ENCODE peak calls at places on chromosome 4, in five cellular contexts. D is Peyer's patch; Q is HepG2; G is CD8-positive, alpha-beta memory T cell; M is prostate gland. X is an unnamed sample.

GRCh38 chr4:105059337-105059736 is 87.3 kb upstream of the TET2 start:
- DNase-seq in D (no peak), M (no peak), Q (no peak), G (no peak), X (no peak)

GRCh38 chr4:33493231-33493630 is 2751.1 kb downstream of the ARAP2 start:
- DNase-seq in M (no peak), D (no peak), G (no peak), Q (no peak), X (no peak)

GRCh38 chr4:143768007-143768591 is 67.6 kb upstream of the FREM3 start:
- DNase-seq in G (no peak), D (no peak), Q (no peak), M (no peak), X (no peak)

GRCh38 chr4:164116286-164116685 is 621.8 kb downstream of the TMA16 start:
- DNase-seq in Q (no peak), G (no peak), M (no peak), D (no peak), X (no peak)

GRCh38 chr4:22625301-22625700 is 67.4 kb upstream of the GBA3 start:
- DNase-seq in M (no peak), G (no peak), D (no peak), Q (peak; percentile 3), X (no peak)

GRCh38 chr4:185880571-185880970 is 68.6 kb upstream of the SORBS2 start:
- DNase-seq in D (no peak), Q (peak; percentile 33), G (no peak), M (peak; percentile 26), X (no peak)

GRCh38 chr4:159677521-159677920 is 574.6 kb downstream of the RAPGEF2 start:
- DNase-seq in M (no peak), D (no peak), G (no peak), Q (no peak), X (no peak)

GRCh38 chr4:1244978-1245471 is 3.9 kb downstream of the CTBP1 start:
- DNase-seq in M (no peak), D (peak; percentile 43), G (no peak), Q (no peak), X (no peak)

GRCh38 chr4:46329118-46329976 is 60.6 kb downstream of the GABRA2 start:
- DNase-seq in D (peak; percentile 54), M (no peak), Q (peak; percentile 46), G (no peak), X (no peak)

GRCh38 chr4:76498550-76498949 is 63.5 kb downstream of the SHROOM3 start:
- DNase-seq in M (no peak), G (no peak), Q (peak; percentile 70), D (no peak), X (no peak)

GRCh38 chr4:26590639-26591038 is 6.8 kb downstream of the TBC1D19 start:
- DNase-seq in D (no peak), Q (no peak), G (no peak), M (no peak), X (no peak)

GRCh38 chr4:8050555-8051206 is 107.9 kb downstream of the ABLIM2 start:
- DNase-seq in D (peak; percentile 64), M (peak; percentile 35), Q (peak; percentile 92), G (no peak), X (no peak)

GRCh38 chr4:1347410-1347864 is 429 bp downstream of the UVSSA start:
- DNase-seq in D (peak; percentile 76), G (no peak), M (peak; percentile 52), Q (peak; percentile 50), X (no peak)

GRCh38 chr4:169250796-169251195 is 20.0 kb downstream of the SH3RF1 start:
- DNase-seq in Q (peak; percentile 60), G (no peak), M (no peak), D (peak; percentile 55), X (no peak)

GRCh38 chr4:169251291-169252235 is 19.2 kb downstream of the SH3RF1 start:
- DNase-seq in D (peak; percentile 60), G (no peak), M (no peak), Q (peak; percentile 82), X (no peak)

GRCh38 chr4:169253904-169254303 is 16.9 kb downstream of the SH3RF1 start:
- DNase-seq in G (no peak), M (no peak), Q (no peak), D (no peak), X (no peak)

GRCh38 chr4:169253087-169253675 is 17.6 kb downstream of the SH3RF1 start:
- DNase-seq in Q (no peak), D (no peak), M (no peak), G (no peak), X (no peak)

DNA sequence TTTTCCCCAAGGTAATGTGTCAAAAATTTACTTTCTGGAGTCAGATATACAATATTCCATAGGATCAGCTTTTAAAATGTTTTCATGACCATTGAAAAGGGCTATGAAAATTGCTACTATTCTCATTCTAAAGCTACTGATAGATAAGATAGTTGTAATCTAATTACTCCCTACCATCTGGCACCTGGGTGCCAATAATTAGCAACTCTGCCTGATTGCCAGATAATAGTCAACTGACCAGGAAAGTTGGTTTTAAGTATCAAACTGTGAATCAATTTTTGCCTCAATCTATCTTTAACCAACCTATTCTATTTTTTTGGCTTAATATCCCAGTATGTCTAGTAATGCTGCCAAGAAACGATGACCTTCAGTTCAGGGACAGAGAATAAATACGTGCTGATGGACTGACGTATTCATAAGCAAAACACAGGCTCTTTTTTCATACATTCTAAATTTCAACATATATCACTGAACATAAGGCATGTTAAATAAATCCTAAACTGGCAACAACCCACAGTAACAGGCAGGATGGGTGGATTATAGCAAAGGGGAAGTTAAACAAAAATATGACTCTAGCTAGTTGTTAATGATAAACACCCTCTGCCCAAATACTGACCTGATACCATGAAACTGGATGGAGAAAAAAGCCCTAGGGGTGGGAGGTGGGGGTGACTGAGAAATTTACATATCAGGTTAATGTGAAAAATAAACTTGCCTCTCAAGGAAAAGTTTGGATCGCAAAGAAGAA is 18.2 kb downstream of the SH3RF1 start:
- DNase-seq in M (no peak), Q (no peak), D (no peak), G (no peak), X (no peak)
- H3K27ac ChIP-seq in M (no peak overlapping the region), Q (peak overlapping the region; percentile 77), D (no peak overlapping the region), G (no peak overlapping the region), X (no peak overlapping the region)

GRCh38 chr4:38931125-38931524 is 63.5 kb downstream of the FAM114A1 start:
- DNase-seq in G (no peak), D (no peak), M (no peak), Q (no peak), X (no peak)

GRCh38 chr4:38926917-38927316 is 59.3 kb downstream of the FAM114A1 start:
- DNase-seq in D (no peak), Q (no peak), M (no peak), G (no peak), X (no peak)

GRCh38 chr4:38930696-38931095 is 63.1 kb downstream of the FAM114A1 start:
- DNase-seq in G (no peak), M (no peak), D (no peak), Q (no peak), X (no peak)

GRCh38 chr4:38928886-38929285 is 61.3 kb downstream of the FAM114A1 start:
- DNase-seq in G (no peak), M (no peak), Q (no peak), D (no peak), X (no peak)

DNA sequence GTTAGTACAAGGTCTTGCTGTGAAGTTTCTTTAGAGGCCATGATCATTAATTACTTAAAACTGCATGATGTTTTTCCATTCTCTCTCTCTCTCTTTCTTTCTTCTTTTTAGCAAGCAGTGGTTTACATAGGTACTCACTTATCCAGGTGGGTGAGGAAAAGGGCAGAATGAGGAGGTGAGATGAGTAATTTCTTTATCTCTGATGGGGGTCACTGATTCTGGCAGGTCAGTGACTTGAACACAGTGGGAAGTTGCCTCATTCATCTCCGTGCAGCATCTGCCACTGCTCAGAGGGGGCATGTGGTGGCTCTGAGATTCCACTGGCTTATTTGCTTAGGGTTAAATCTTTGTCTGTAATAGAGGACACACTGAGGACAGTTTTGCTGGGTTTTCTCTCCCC is 62.6 kb downstream of the FAM114A1 start:
- DNase-seq in D (no peak), Q (no peak), M (no peak), G (no peak), X (no peak)
- H3K9me3 ChIP-seq in D (no peaks in the 10 kb centered on the region), Q (no peaks in the 10 kb centered on the region), M (no peaks in the 10 kb centered on the region), G (no peaks in the 10 kb centered on the region), X (no peaks in the 10 kb centered on the region)

GRCh38 chr4:15651682-15652081 is 3.5 kb downstream of the FBXL5 start:
- DNase-seq in Q (no peak), G (no peak), M (no peak), D (no peak), X (peak; percentile 11)
- H3K27ac ChIP-seq in Q (no peak overlapping the region), G (no peak overlapping the region), M (peak overlapping the region; percentile 99), D (no peak overlapping the region), X (peak overlapping the region; percentile 37)

GRCh38 chr4:142660728-142661127 is 185.4 kb downstream of the INPP4B start:
- DNase-seq in M (no peak), D (no peak), Q (no peak), G (no peak), X (no peak)
- H3K9me3 ChIP-seq in M (no peaks in the 10 kb centered on the region), D (peaks cover 19% of the 10 kb centered on the region), Q (peaks cover 82% of the 10 kb centered on the region), G (peaks cover 38% of the 10 kb centered on the region), X (peaks cover 15% of the 10 kb centered on the region)

GRCh38 chr4:110411599-110412011 is 64.3 kb upstream of the ENPEP start:
- DNase-seq in Q (no peak), M (no peak), D (no peak), G (no peak), X (no peak)
- H3K27ac ChIP-seq in Q (no peak overlapping the region), M (no peak overlapping the region), D (no peak overlapping the region), G (no peak overlapping the region), X (no peak overlapping the region)

DNA sequence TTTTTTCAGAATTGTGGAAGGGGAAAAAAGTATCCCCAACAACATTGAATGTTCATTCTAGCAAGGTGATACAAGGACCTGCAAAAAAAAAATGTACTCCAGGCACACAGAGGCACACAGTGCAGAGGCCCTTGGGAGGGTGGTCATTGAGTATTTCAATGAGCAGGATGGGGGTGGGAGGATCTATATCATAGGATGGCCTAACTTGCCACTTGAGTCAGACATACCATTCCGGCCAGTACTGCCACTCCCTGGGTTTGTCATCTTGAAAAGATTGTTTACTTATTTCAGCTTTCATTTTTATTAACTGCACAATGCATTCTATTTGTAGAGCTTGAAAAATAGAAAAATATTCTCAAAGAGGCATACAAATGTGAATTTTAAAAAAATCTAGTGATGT is 18.7 kb downstream of the ZNF595 start:
- DNase-seq in Q (no peak), M (no peak), D (no peak), G (no peak), X (no peak)
- H3K9me3 ChIP-seq in Q (peaks cover 76% of the 10 kb centered on the region), M (peaks cover 2% of the 10 kb centered on the region), D (peaks cover 4% of the 10 kb centered on the region), G (peaks cover 35% of the 10 kb centered on the region), X (no peaks in the 10 kb centered on the region)

X was measured in CD4-positive, alpha-beta memory T cell.